ENCODE peak calls at places on chromosomes 1 and 21, in six cellular contexts. J, S, A, Y, P and U are unnamed samples. For H3K27me3 and H3K9me3, the result is how much of the 10 kb centered on the place peaks cover.

GRCh38 chr1:19925342-19926070 is 2.1 kb upstream of the PLA2G2E start:
- DNase-seq in Y (no peak), P (no peak), S (no peak), J (no peak), A (no peak), U (no peak)

GRCh38 chr1:83497563-83497962 is 501.4 kb downstream of the TTLL7 start:
- DNase-seq in S (no peak), A (no peak), P (no peak), J (no peak), Y (no peak), U (no peak)

GRCh38 chr1:156658496-156658895 is 16.6 kb downstream of the BCAN start:
- DNase-seq in J (no peak), P (no peak), S (no peak), Y (no peak), A (no peak), U (no peak)

GRCh38 chr1:14519976-14520375 is 78.5 kb upstream of the KAZN start:
- DNase-seq in P (no peak), A (no peak), Y (no peak), S (no peak), J (no peak), U (peak)

GRCh38 chr21:34814529-34814951 is 145.7 kb downstream of the CLIC6 start:
- DNase-seq in Y (no peak), J (no peak), A (no peak), P (no peak), S (no peak), U (no peak)

GRCh38 chr1:14768589-14769304 is 170.3 kb downstream of the KAZN start:
- DNase-seq in S (no peak), A (no peak), J (no peak), Y (no peak), P (no peak), U (no peak)

GRCh38 chr1:97334454-97334853 is 586.4 kb downstream of the DPYD start:
- DNase-seq in A (no peak), Y (no peak), P (no peak), S (no peak), J (no peak), U (peak)

GRCh38 chr21:29152936-29153335 is 22.5 kb downstream of the MAP3K7CL start:
- DNase-seq in J (no peak), S (no peak), Y (no peak), P (no peak), A (no peak), U (no peak)

GRCh38 chr1:201381130-201381529 is 3.6 kb upstream of the TNNT2 start:
- DNase-seq in Y (no peak), J (no peak), S (no peak), A (peak), P (no peak), U (no peak)

GRCh38 chr1:203172184-203173115 is 3.2 kb downstream of the MYBPH start:
- DNase-seq in A (peak), Y (peak), P (peak), J (no peak), S (peak), U (peak)

GRCh38 chr1:25773441-25774125 is 26.4 kb upstream of the SELENON start:
- DNase-seq in A (peak), J (no peak), P (peak), S (no peak), Y (no peak), U (peak)

GRCh38 chr1:116934586-116935207 is 25.0 kb downstream of the PTGFRN start:
- DNase-seq in P (no peak), S (no peak), Y (no peak), J (no peak), A (no peak), U (no peak)

GRCh38 chr1:154433161-154433681 is 28.1 kb downstream of the IL6R start:
- DNase-seq in A (no peak), Y (no peak), S (no peak), P (no peak), J (no peak), U (peak)

GRCh38 chr1:55069280-55069679 is 29.9 kb downstream of the PCSK9 start:
- DNase-seq in S (no peak), P (peak), J (no peak), A (no peak), Y (no peak), U (no peak)

GRCh38 chr1:55071477-55071876 is 32.1 kb downstream of the PCSK9 start:
- DNase-seq in P (peak), J (no peak), A (no peak), S (peak), Y (peak), U (peak)

GRCh38 chr1:55070291-55070690 is 30.9 kb downstream of the PCSK9 start:
- DNase-seq in Y (no peak), S (no peak), P (peak), A (no peak), J (no peak), U (no peak)

GRCh38 chr1:55073187-55073916 is 34.0 kb downstream of the PCSK9 start:
- DNase-seq in Y (no peak), S (no peak), P (no peak), J (no peak), A (no peak), U (no peak)

DNA sequence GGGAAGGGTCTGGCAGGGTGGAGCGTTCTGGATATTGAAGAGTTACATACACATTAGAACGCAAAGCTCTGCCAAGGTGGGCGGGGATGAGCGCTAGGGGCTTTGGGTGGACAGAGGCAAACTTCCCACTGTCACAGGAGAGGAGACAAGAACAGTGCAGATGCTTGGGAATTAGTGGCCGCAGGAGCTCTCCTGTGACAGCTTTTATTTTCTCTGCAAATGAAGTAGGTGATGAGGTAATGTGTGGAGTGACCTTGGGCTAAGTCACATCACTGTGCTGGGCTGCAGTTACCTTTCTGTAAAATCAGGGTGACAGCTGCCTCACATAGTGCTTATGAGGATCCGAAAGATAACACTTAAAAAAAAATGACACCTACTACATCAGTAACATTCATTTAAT is 31.4 kb downstream of the PCSK9 start:
- DNase-seq in J (no peak), A (no peak), Y (no peak), P (peak), S (no peak), U (no peak)
- H3K4me3 ChIP-seq in J (no peak), A (no peak), Y (no peak), P (no peak), S (no peak), U (no peak)

DNA sequence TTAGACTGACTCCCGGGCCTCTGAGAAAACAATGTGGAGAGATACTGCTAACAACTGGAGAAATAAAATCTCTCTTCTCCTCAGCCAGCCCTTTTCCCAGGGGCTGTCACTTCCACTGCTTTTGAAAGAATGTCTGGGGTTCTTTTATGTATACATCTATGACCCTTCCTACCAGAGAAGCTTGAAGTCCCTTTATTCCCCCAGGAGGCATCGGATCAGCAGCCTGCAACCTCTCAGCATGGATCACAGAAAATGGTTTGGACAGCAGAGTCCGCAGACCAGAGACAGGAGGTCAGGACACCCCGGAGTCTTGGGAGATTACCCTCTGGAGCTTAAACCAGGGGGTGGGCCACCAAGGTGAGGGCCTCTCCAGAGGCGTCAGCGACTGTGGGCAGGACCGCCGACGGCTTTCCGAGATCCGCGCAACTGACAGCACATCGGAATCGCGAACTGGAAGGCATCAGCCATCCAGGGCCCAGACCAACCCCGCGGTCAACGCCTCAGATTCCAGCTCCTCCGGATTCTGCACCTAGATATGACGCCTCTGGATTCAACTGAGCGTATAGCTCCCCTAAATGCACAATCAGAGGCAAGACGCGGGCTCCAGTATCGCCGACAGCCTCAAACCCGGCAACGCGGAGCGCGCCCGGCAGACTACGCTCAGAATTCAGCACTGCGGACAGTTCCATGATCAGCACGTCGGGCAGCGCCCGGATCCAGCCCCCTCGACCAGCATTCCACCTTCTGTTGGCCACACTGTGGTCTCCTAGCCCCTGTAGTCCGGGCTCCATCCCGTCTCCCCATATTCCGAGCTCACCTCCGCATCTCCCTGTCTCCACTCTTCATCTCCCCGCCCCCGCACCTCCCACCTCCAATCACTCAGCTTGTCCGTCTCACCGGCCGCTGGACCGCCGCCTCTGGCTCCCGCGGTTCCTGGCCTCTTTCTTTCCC is 854 bp downstream of the EPHA10 start:
- DNase-seq in J (no peak), P (no peak), S (peak), A (no peak), Y (no peak), U (peak)
- H3K27me3 ChIP-seq in J (under half), P (under half), S (under half), A (half or more), Y (under half), U (under half)

GRCh38 chr1:4263699-4264098 is 363.6 kb upstream of the C1orf174 start:
- DNase-seq in A (no peak), P (no peak), J (no peak), S (no peak), Y (no peak), U (no peak)

GRCh38 chr1:4265836-4266235 is 365.8 kb upstream of the C1orf174 start:
- DNase-seq in Y (no peak), P (no peak), A (no peak), S (no peak), J (no peak), U (no peak)

GRCh38 chr1:4256351-4256750 is 356.3 kb upstream of the C1orf174 start:
- DNase-seq in P (no peak), S (no peak), J (no peak), A (no peak), Y (no peak), U (no peak)

GRCh38 chr1:4262665-4263064 is 362.6 kb upstream of the C1orf174 start:
- DNase-seq in A (no peak), P (no peak), Y (no peak), J (no peak), S (no peak), U (no peak)

GRCh38 chr1:4261327-4261726 is 361.3 kb upstream of the C1orf174 start:
- DNase-seq in Y (no peak), P (no peak), A (no peak), S (no peak), J (no peak), U (no peak)
- H3K9me3 ChIP-seq in Y (under half), P (under half), A (under half), S (under half), J (under half), U (under half)

DNA sequence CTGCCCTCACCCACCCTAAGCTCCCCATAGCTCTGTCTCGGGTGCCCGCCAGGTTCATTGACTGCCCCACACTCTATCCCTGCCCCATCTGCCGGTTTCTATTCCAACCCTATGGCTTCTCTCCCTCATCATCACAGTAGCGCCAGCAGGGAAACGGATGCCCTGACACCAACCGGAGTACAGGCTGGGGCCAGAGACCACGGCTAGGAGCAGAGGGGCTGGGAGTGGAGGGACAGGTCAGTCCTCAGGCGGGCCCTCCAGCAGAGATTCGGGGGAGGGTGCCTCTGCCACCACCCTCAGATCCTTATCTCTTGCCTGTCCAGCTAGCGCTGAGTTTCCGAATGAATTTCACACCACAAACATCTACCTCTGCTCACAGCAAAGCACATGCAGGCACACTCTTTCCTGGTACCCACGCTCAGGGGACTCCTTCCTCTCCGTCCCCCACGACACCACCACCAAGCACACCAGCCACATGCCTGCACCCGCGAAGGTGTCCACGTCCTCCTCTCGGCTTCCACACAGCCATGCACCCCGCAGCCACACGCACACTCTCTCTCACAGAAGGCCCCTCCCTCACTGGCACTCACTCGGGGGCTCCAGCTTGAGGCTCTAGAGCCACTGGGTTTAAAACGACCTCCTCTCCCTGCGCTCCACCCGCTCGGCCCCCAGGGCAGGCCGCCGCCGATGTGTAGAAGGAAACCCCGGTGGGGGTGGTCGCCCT is 7.2 kb downstream of the TAL1 start:
- DNase-seq in Y (no peak), A (no peak), P (no peak), S (no peak), J (no peak), U (no peak)
- H3K4me3 ChIP-seq in Y (peak), A (peak), P (no peak), S (no peak), J (no peak), U (no peak)

GRCh38 chr1:7943295-7943694 is 2.7 kb upstream of the TNFRSF9 start:
- DNase-seq in P (no peak), J (no peak), Y (no peak), A (no peak), S (no peak), U (no peak)
- H3K27me3 ChIP-seq in P (under half), J (under half), Y (under half), A (under half), S (under half), U (under half)